ENCODE peak calls at places on chromosomes 16 and 17, in eight cellular contexts. B, H, F, Q, Y, C, E and T are unnamed samples.

GRCh38 chr17:59327891-59328290 is 3.6 kb upstream of the YPEL2 start:
- DNase-seq in B (no peak), H (no peak), F (no peak), Q (no peak), Y (no peak), C (no peak), E (no peak), T (no peak)

GRCh38 chr17:66831383-66832220 is 3.3 kb upstream of the CACNG5 start:
- DNase-seq in B (no peak), H (no peak), F (no peak), Q (no peak), Y (no peak), C (no peak), E (no peak), T (no peak)

GRCh38 chr17:11240041-11240801 is 792 bp upstream of the SHISA6 start:
- DNase-seq in B (no peak), H (no peak), F (no peak), Q (no peak), Y (no peak), C (peak; percentile 68), E (no peak), T (peak; percentile 65)

GRCh38 chr16:555528-556478 is 4.4 kb upstream of the PRR35 start:
- DNase-seq in B (no peak), H (no peak), F (no peak), Q (no peak), Y (no peak), C (peak; percentile 35), E (no peak), T (no peak)

GRCh38 chr16:9567674-9568073 is 476.2 kb downstream of the HAPSTR1 start:
- DNase-seq in B (peak; percentile 2), H (no peak), F (no peak), Q (no peak), Y (no peak), C (no peak), E (no peak), T (no peak)

GRCh38 chr17:30854146-30854545 is 22.4 kb downstream of the ATAD5 start:
- DNase-seq in B (no peak), H (no peak), F (no peak), Q (no peak), Y (no peak), C (no peak), E (no peak), T (no peak)

GRCh38 chr17:81371910-81372760 is 23.1 kb upstream of the BAHCC1 start:
- DNase-seq in B (no peak), H (no peak), F (no peak), Q (no peak), Y (peak; percentile 69), C (peak; percentile 49), E (no peak), T (peak; percentile 71)

GRCh38 chr16:14284371-14284770 is 213.3 kb downstream of the MRTFB start:
- DNase-seq in B (no peak), H (no peak), F (no peak), Q (no peak), Y (no peak), C (no peak), E (no peak), T (no peak)

GRCh38 chr16:27482397-27483082 is 67.2 kb downstream of the GTF3C1 start:
- DNase-seq in B (no peak), H (no peak), F (no peak), Q (no peak), Y (no peak), C (no peak), E (no peak), T (no peak)

GRCh38 chr17:72060084-72060483 is 60.7 kb upstream of the SOX9 start:
- DNase-seq in B (no peak), H (no peak), F (no peak), Q (no peak), Y (no peak), C (no peak), E (no peak), T (no peak)